ENCODE peak calls at places on chromosomes 4 and X, in five cellular contexts. S is HT1080; I is adipocyte; M is BJ; Q is naive thymus-derived CD8-positive, alpha-beta T cell. N is an unnamed sample.

GRCh38 chr4:141501931-141502330 is 134.5 kb upstream of the IL15 start:
- DNase-seq in S (peak), Q (no peak), I (peak), M (no peak), N (no peak)

GRCh38 chr4:159062381-159062780 is 40.5 kb upstream of the RAPGEF2 start:
- DNase-seq in I (no peak), Q (no peak), M (no peak), S (no peak), N (no peak)

GRCh38 chr4:55183926-55184599 is 58.7 kb upstream of the KDR start:
- DNase-seq in S (peak), M (peak), I (peak), Q (no peak), N (no peak)

GRCh38 chr4:2417765-2418651 is at the start of gene ZFYVE28:
- DNase-seq in Q (no peak), S (no peak), M (no peak), I (no peak), N (peak)

GRCh38 chr4:85774489-85774888 is 299.5 kb downstream of the ARHGAP24 start:
- DNase-seq in Q (no peak), S (no peak), I (no peak), M (no peak), N (no peak)

GRCh38 chrX:50100188-50100587 is 100.6 kb downstream of the AKAP4 start:
- DNase-seq in Q (no peak), M (no peak), S (peak), I (peak), N (no peak)

GRCh38 chrX:47683171-47684145 is 24.5 kb upstream of the UXT start:
- DNase-seq in Q (no peak), M (no peak), I (peak), S (no peak), N (no peak)

GRCh38 chrX:115408736-115409390 is 119.3 kb downstream of the LUZP4 start:
- DNase-seq in M (no peak), S (no peak), Q (no peak), I (peak), N (no peak)

GRCh38 chr4:40662962-40663604 is 33.4 kb upstream of the RBM47 start:
- DNase-seq in M (peak), Q (no peak), I (peak), S (peak), N (no peak)

GRCh38 chr4:20532871-20533870 is 167.1 kb upstream of the PACRGL start:
- DNase-seq in M (peak), S (peak), I (peak), Q (no peak), N (no peak)

GRCh38 chrX:16488959-16489358 is 161.0 kb upstream of the S100G start:
- DNase-seq in Q (no peak), M (no peak), S (peak), I (no peak), N (no peak)

GRCh38 chr4:72496119-72496518 is 72.9 kb downstream of the ADAMTS3 start:
- DNase-seq in Q (no peak), I (peak), M (no peak), S (peak), N (no peak)

GRCh38 chrX:9390693-9391368 is 74.0 kb upstream of the TBL1X start:
- DNase-seq in M (no peak), I (no peak), Q (no peak), S (no peak), N (no peak)

GRCh38 chr4:1035510-1035909 is 24.1 kb downstream of the FGFRL1 start:
- DNase-seq in I (no peak), S (no peak), Q (no peak), M (no peak), N (no peak)

GRCh38 chrX:100864967-100865366 is 9.2 kb downstream of the NOX1 start:
- DNase-seq in Q (no peak), S (peak), M (no peak), I (peak), N (no peak)

GRCh38 chr4:82851902-82852750 is 38.8 kb downstream of the SEC31A start:
- DNase-seq in Q (peak), M (peak), S (peak), I (peak), N (no peak)

GRCh38 chrX:153731117-153731844 is 6.6 kb downstream of the ABCD1 start:
- DNase-seq in Q (no peak), M (no peak), I (peak), S (no peak), N (no peak)

GRCh38 chr4:91089194-91089593 is 962.0 kb downstream of the CCSER1 start:
- DNase-seq in I (no peak), Q (no peak), M (no peak), S (peak), N (no peak)

GRCh38 chr4:170423137-170423536 is 333.4 kb upstream of the AADAT start:
- DNase-seq in S (peak), I (peak), M (peak), Q (no peak), N (no peak)

GRCh38 chr4:11072426-11072825 is 356.3 kb downstream of the HS3ST1 start:
- DNase-seq in I (no peak), Q (no peak), M (no peak), S (no peak), N (no peak)

GRCh38 chr4:108033348-108033747 is 43.7 kb downstream of the HADH start:
- DNase-seq in M (no peak), I (no peak), S (no peak), Q (no peak), N (no peak)

GRCh38 chrX:34918856-34919255 is 23.7 kb upstream of the FAM47B start:
- DNase-seq in I (peak), Q (no peak), S (peak), M (no peak), N (no peak)

GRCh38 chr4:44186096-44186849 is 262.3 kb downstream of the KCTD8 start:
- DNase-seq in I (no peak), Q (no peak), M (no peak), S (peak), N (no peak)

GRCh38 chrX:71181558-71181909 is 36.9 kb downstream of the NLGN3 start:
- DNase-seq in M (no peak), S (no peak), Q (peak), I (peak), N (peak)

GRCh38 chr4:47465008-47465407 is 1.5 kb upstream of the COMMD8 start:
- DNase-seq in S (no peak), M (no peak), I (no peak), Q (no peak), N (no peak)

GRCh38 chr4:57132746-57133142 is 22.6 kb upstream of the IGFBP7 start:
- DNase-seq in M (no peak), S (no peak), Q (no peak), I (no peak), N (no peak)

GRCh38 chr4:145851516-145852201 is 87.0 kb downstream of the ZNF827 start:
- DNase-seq in S (no peak), M (no peak), Q (no peak), I (no peak), N (no peak)

GRCh38 chrX:69298466-69299140 is 133.3 kb upstream of the PJA1 start:
- DNase-seq in I (no peak), S (no peak), M (no peak), Q (no peak), N (no peak)

GRCh38 chr4:20544645-20545044 is 155.6 kb upstream of the PACRGL start:
- DNase-seq in I (peak), Q (no peak), M (no peak), S (peak), N (no peak)

GRCh38 chr4:84948056-84948455 is 18.4 kb downstream of the WDFY3 start:
- DNase-seq in I (peak), S (no peak), Q (no peak), M (no peak), N (no peak)

GRCh38 chr4:123235431-123235830 is 161.2 kb upstream of the SPRY1 start:
- DNase-seq in I (peak), M (peak), S (no peak), Q (no peak), N (no peak)

GRCh38 chr4:81003549-81004240 is 26.8 kb upstream of the BMP3 start:
- DNase-seq in M (no peak), Q (no peak), S (no peak), I (no peak), N (no peak)

GRCh38 chr4:76504613-76505465 is 69.8 kb downstream of the SHROOM3 start:
- DNase-seq in Q (peak), S (peak), I (peak), M (no peak), N (no peak)

GRCh38 chr4:79886557-79886956 is 186.5 kb downstream of the ANTXR2 start:
- DNase-seq in S (no peak), Q (no peak), M (no peak), I (no peak), N (no peak)

GRCh38 chrX:154539077-154539476 is 7.6 kb downstream of the G6PD start:
- DNase-seq in Q (no peak), I (no peak), M (no peak), S (no peak), N (no peak)

GRCh38 chr4:3025881-3026280 is 48.5 kb downstream of the HTT-AS start:
- DNase-seq in I (no peak), Q (no peak), S (no peak), M (no peak), N (no peak)

N was measured in colonic mucosa.